ENCODE peak calls at places on chromosomes 11 and 22, in ten cellular contexts. One of them, this sample, is unnamed.

GRCh38 chr11:84780689-84781293 is 846.4 kb downstream of the DLG2 start:
- DNase-seq in HCT116: peak
- DNase-seq in IMR-90: peak
- DNase-seq in AG04449: peak
- DNase-seq in mucosa of descending colon: no peak
- DNase-seq in omental fat pad: no peak
- DNase-seq in Calu3: no peak
- DNase-seq in fibroblast of mammary gland: peak
- DNase-seq in osteoblast: peak
- DNase-seq in WTC11: no peak
- DNase-seq in this sample: peak

GRCh38 chr11:70454197-70454767 is 56.0 kb downstream of the CTTN start:
- DNase-seq in HCT116: no peak
- DNase-seq in IMR-90: no peak
- DNase-seq in AG04449: no peak
- DNase-seq in mucosa of descending colon: no peak
- DNase-seq in omental fat pad: no peak
- DNase-seq in Calu3: no peak
- DNase-seq in fibroblast of mammary gland: no peak
- DNase-seq in osteoblast: peak
- DNase-seq in WTC11: no peak
- DNase-seq in this sample: peak

GRCh38 chr22:39185601-39186012 is 33.1 kb upstream of the CBX7 start:
- DNase-seq in HCT116: no peak
- DNase-seq in IMR-90: peak
- DNase-seq in AG04449: no peak
- DNase-seq in mucosa of descending colon: no peak
- DNase-seq in omental fat pad: no peak
- DNase-seq in Calu3: no peak
- DNase-seq in fibroblast of mammary gland: peak
- DNase-seq in osteoblast: peak
- DNase-seq in WTC11: no peak
- DNase-seq in this sample: peak

GRCh38 chr11:128324051-128324481 is 263.3 kb downstream of the ETS1 start:
- DNase-seq in HCT116: no peak
- DNase-seq in IMR-90: no peak
- DNase-seq in AG04449: no peak
- DNase-seq in mucosa of descending colon: no peak
- DNase-seq in omental fat pad: no peak
- DNase-seq in Calu3: no peak
- DNase-seq in fibroblast of mammary gland: no peak
- DNase-seq in osteoblast: no peak
- DNase-seq in WTC11: no peak
- DNase-seq in this sample: no peak

GRCh38 chr11:101618691-101619090 is 34.9 kb upstream of the TRPC6 start:
- DNase-seq in HCT116: no peak
- DNase-seq in IMR-90: peak
- DNase-seq in AG04449: no peak
- DNase-seq in mucosa of descending colon: no peak
- DNase-seq in omental fat pad: no peak
- DNase-seq in Calu3: no peak
- DNase-seq in fibroblast of mammary gland: peak
- DNase-seq in osteoblast: peak
- DNase-seq in WTC11: no peak
- DNase-seq in this sample: no peak

GRCh38 chr11:126507646-126508045 is 152.2 kb downstream of the ST3GAL4 start:
- DNase-seq in HCT116: no peak
- DNase-seq in IMR-90: no peak
- DNase-seq in AG04449: no peak
- DNase-seq in mucosa of descending colon: no peak
- DNase-seq in omental fat pad: no peak
- DNase-seq in Calu3: no peak
- DNase-seq in fibroblast of mammary gland: no peak
- DNase-seq in osteoblast: no peak
- DNase-seq in WTC11: no peak
- DNase-seq in this sample: no peak

GRCh38 chr11:122202161-122202950 is 86.3 kb upstream of the BLID start:
- DNase-seq in HCT116: peak
- DNase-seq in IMR-90: peak
- DNase-seq in AG04449: no peak
- DNase-seq in mucosa of descending colon: no peak
- DNase-seq in omental fat pad: no peak
- DNase-seq in Calu3: no peak
- DNase-seq in fibroblast of mammary gland: peak
- DNase-seq in osteoblast: no peak
- DNase-seq in WTC11: peak
- DNase-seq in this sample: peak

GRCh38 chr11:2820976-2821375 is 64.6 kb downstream of the CDKN1C start:
- DNase-seq in HCT116: no peak
- DNase-seq in IMR-90: no peak
- DNase-seq in AG04449: no peak
- DNase-seq in mucosa of descending colon: no peak
- DNase-seq in omental fat pad: no peak
- DNase-seq in Calu3: no peak
- DNase-seq in fibroblast of mammary gland: no peak
- DNase-seq in osteoblast: no peak
- DNase-seq in WTC11: no peak
- DNase-seq in this sample: no peak

GRCh38 chr22:27952091-27952490 is 33.0 kb upstream of the PITPNB start:
- DNase-seq in HCT116: no peak
- DNase-seq in IMR-90: peak
- DNase-seq in AG04449: no peak
- DNase-seq in mucosa of descending colon: no peak
- DNase-seq in omental fat pad: no peak
- DNase-seq in Calu3: no peak
- DNase-seq in fibroblast of mammary gland: peak
- DNase-seq in osteoblast: no peak
- DNase-seq in WTC11: no peak
- DNase-seq in this sample: peak

GRCh38 chr11:62409831-62410230 is 9.0 kb upstream of the SCGB1A1 start:
- DNase-seq in HCT116: no peak
- DNase-seq in IMR-90: no peak
- DNase-seq in AG04449: no peak
- DNase-seq in mucosa of descending colon: no peak
- DNase-seq in omental fat pad: no peak
- DNase-seq in Calu3: no peak
- DNase-seq in fibroblast of mammary gland: no peak
- DNase-seq in osteoblast: no peak
- DNase-seq in WTC11: no peak
- DNase-seq in this sample: no peak

GRCh38 chr22:43409046-43409445 is 2.8 kb upstream of the MPPED1 start:
- DNase-seq in HCT116: no peak
- DNase-seq in IMR-90: no peak
- DNase-seq in AG04449: no peak
- DNase-seq in mucosa of descending colon: no peak
- DNase-seq in omental fat pad: no peak
- DNase-seq in Calu3: no peak
- DNase-seq in fibroblast of mammary gland: no peak
- DNase-seq in osteoblast: no peak
- DNase-seq in WTC11: no peak
- DNase-seq in this sample: no peak

GRCh38 chr11:111499483-111499882 is 12.7 kb downstream of the BTG4 start:
- DNase-seq in HCT116: no peak
- DNase-seq in IMR-90: peak
- DNase-seq in AG04449: no peak
- DNase-seq in mucosa of descending colon: no peak
- DNase-seq in omental fat pad: no peak
- DNase-seq in Calu3: no peak
- DNase-seq in fibroblast of mammary gland: no peak
- DNase-seq in osteoblast: no peak
- DNase-seq in WTC11: no peak
- DNase-seq in this sample: no peak

DNA sequence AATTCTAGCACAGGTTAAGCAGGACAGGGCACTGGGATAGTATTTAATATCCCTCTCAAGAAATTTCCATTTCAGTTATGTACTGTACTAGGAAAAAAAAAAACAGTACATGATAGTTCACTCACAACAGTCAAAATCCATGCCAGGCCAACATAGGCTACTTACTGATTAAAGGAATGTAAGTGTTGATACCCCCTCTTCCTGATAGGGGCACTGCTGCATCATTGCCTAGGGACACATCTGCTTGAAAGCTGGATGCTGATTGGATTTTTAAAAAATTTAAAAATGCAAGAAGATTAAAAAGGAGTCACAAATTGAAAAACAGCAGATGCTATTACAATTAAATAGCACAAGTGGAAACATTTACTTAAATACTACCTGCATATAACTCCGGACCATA is 43.4 kb downstream of the APOL5 start:
- DNase-seq in HCT116: peak
- DNase-seq in IMR-90: peak
- DNase-seq in AG04449: no peak
- DNase-seq in mucosa of descending colon: no peak
- DNase-seq in omental fat pad: no peak
- DNase-seq in Calu3: peak
- DNase-seq in fibroblast of mammary gland: peak
- DNase-seq in osteoblast: no peak
- DNase-seq in WTC11: no peak
- DNase-seq in this sample: peak
- TF ChIP-seq CTCF in HCT116: peak
- TF ChIP-seq CTCF in IMR-90: peak
- TF ChIP-seq CTCF in AG04449: peak
- TF ChIP-seq CTCF in mucosa of descending colon: no peak
- TF ChIP-seq CTCF in omental fat pad: no peak
- TF ChIP-seq CTCF in Calu3: no peak
- TF ChIP-seq CTCF in fibroblast of mammary gland: peak
- TF ChIP-seq CTCF in osteoblast: peak
- TF ChIP-seq CTCF in WTC11: peak
- TF ChIP-seq CTCF in this sample: peak

DNA sequence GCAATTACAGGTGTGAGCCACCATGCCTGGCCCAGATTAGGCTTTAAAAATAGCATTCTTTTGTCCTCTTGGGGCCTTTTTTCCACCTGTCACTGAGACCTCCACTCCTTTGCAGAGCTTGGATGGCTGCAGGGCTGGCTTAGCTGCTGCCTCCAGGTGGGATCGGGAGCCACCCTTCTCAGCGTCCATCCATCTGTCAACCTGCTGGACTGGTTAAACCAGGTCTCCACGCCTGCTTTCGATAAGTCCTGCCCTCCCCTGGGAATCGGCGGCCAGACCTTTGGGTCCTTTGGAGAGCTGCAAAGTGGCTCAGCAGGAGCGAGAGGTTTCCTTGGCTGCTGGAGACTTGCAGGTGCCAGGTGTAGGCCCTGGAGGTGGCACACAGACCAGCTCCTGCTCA is 23.4 kb upstream of the GRAMD4 start:
- DNase-seq in HCT116: peak
- DNase-seq in IMR-90: no peak
- DNase-seq in AG04449: no peak
- DNase-seq in mucosa of descending colon: peak
- DNase-seq in omental fat pad: no peak
- DNase-seq in Calu3: peak
- DNase-seq in fibroblast of mammary gland: no peak
- DNase-seq in osteoblast: no peak
- DNase-seq in WTC11: peak
- DNase-seq in this sample: no peak
- TF ChIP-seq CTCF in HCT116: peak
- TF ChIP-seq CTCF in IMR-90: no peak
- TF ChIP-seq CTCF in AG04449: no peak
- TF ChIP-seq CTCF in mucosa of descending colon: peak
- TF ChIP-seq CTCF in omental fat pad: no peak
- TF ChIP-seq CTCF in Calu3: peak
- TF ChIP-seq CTCF in fibroblast of mammary gland: no peak
- TF ChIP-seq CTCF in osteoblast: no peak
- TF ChIP-seq CTCF in WTC11: no peak
- TF ChIP-seq CTCF in this sample: no peak

GRCh38 chr22:30285176-30285845 is 4.0 kb downstream of the CASTOR1 start:
- DNase-seq in HCT116: no peak
- DNase-seq in IMR-90: no peak
- DNase-seq in AG04449: no peak
- DNase-seq in mucosa of descending colon: no peak
- DNase-seq in omental fat pad: no peak
- DNase-seq in Calu3: no peak
- DNase-seq in fibroblast of mammary gland: no peak
- DNase-seq in osteoblast: peak
- DNase-seq in WTC11: no peak
- DNase-seq in this sample: no peak
- TF ChIP-seq CTCF in HCT116: no peak
- TF ChIP-seq CTCF in IMR-90: no peak
- TF ChIP-seq CTCF in AG04449: no peak
- TF ChIP-seq CTCF in mucosa of descending colon: no peak
- TF ChIP-seq CTCF in omental fat pad: no peak
- TF ChIP-seq CTCF in Calu3: no peak
- TF ChIP-seq CTCF in fibroblast of mammary gland: no peak
- TF ChIP-seq CTCF in osteoblast: no peak
- TF ChIP-seq CTCF in WTC11: no peak
- TF ChIP-seq CTCF in this sample: no peak

GRCh38 chr11:56885854-56886253 is 102.9 kb upstream of the OR5AK2 start:
- DNase-seq in HCT116: no peak
- DNase-seq in IMR-90: no peak
- DNase-seq in AG04449: no peak
- DNase-seq in mucosa of descending colon: no peak
- DNase-seq in omental fat pad: no peak
- DNase-seq in Calu3: no peak
- DNase-seq in fibroblast of mammary gland: no peak
- DNase-seq in osteoblast: no peak
- DNase-seq in WTC11: no peak
- DNase-seq in this sample: no peak

GRCh38 chr11:56889986-56890385 is 98.7 kb upstream of the OR5AK2 start:
- DNase-seq in HCT116: no peak
- DNase-seq in IMR-90: no peak
- DNase-seq in AG04449: no peak
- DNase-seq in mucosa of descending colon: no peak
- DNase-seq in omental fat pad: no peak
- DNase-seq in Calu3: no peak
- DNase-seq in fibroblast of mammary gland: peak
- DNase-seq in osteoblast: no peak
- DNase-seq in WTC11: no peak
- DNase-seq in this sample: no peak

GRCh38 chr11:56886465-56886864 is 102.2 kb upstream of the OR5AK2 start:
- DNase-seq in HCT116: no peak
- DNase-seq in IMR-90: no peak
- DNase-seq in AG04449: no peak
- DNase-seq in mucosa of descending colon: no peak
- DNase-seq in omental fat pad: no peak
- DNase-seq in Calu3: no peak
- DNase-seq in fibroblast of mammary gland: peak
- DNase-seq in osteoblast: no peak
- DNase-seq in WTC11: no peak
- DNase-seq in this sample: no peak

GRCh38 chr11:56885182-56885581 is 103.5 kb upstream of the OR5AK2 start:
- DNase-seq in HCT116: no peak
- DNase-seq in IMR-90: no peak
- DNase-seq in AG04449: no peak
- DNase-seq in mucosa of descending colon: peak
- DNase-seq in omental fat pad: no peak
- DNase-seq in Calu3: peak
- DNase-seq in fibroblast of mammary gland: no peak
- DNase-seq in osteoblast: no peak
- DNase-seq in WTC11: no peak
- DNase-seq in this sample: no peak

DNA sequence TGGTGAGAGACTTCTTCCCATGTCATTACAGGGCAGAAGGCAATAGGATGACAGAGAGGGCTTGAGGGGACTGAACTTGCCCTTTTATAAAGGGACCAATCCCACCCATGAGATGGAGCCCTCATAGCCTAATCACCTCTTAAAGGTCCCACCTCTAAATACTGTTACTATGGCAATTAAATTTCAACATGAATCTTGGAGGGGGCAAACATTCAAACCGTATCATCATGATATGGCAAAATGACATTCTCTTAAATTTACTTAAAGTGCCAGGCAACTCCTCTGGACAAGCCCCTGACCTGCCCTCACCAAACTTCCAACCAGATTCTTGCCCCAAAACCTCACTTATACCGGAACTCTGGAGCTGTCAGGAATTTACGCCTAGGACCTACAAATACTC is 100.8 kb upstream of the OR5AK2 start:
- DNase-seq in HCT116: no peak
- DNase-seq in IMR-90: no peak
- DNase-seq in AG04449: no peak
- DNase-seq in mucosa of descending colon: no peak
- DNase-seq in omental fat pad: no peak
- DNase-seq in Calu3: no peak
- DNase-seq in fibroblast of mammary gland: no peak
- DNase-seq in osteoblast: no peak
- DNase-seq in WTC11: no peak
- DNase-seq in this sample: no peak
- TF ChIP-seq CTCF in HCT116: no peak
- TF ChIP-seq CTCF in IMR-90: no peak
- TF ChIP-seq CTCF in AG04449: no peak
- TF ChIP-seq CTCF in mucosa of descending colon: no peak
- TF ChIP-seq CTCF in omental fat pad: no peak
- TF ChIP-seq CTCF in Calu3: no peak
- TF ChIP-seq CTCF in fibroblast of mammary gland: no peak
- TF ChIP-seq CTCF in osteoblast: no peak
- TF ChIP-seq CTCF in WTC11: no peak
- TF ChIP-seq CTCF in this sample: no peak

This sample was measured in choroid plexus epithelial cell.